ENCODE peak calls at places on chromosomes 5 and 9, in four cellular contexts. F is IMR-90, Q is nephron progenitor cell, X is A549. V is an unnamed sample.

GRCh38 chr5:36552626-36553393 is 53.6 kb upstream of the SLC1A3 start:
- DNase-seq in Q (no peak), F (no peak), X (peak), V (no peak)

GRCh38 chr9:21465138-21465537 is 17.0 kb downstream of the IFNE start:
- DNase-seq in Q (no peak), F (no peak), X (no peak), V (no peak)

GRCh38 chr5:54220230-54221040 is 89.9 kb downstream of the ARL15 start:
- DNase-seq in X (no peak), Q (no peak), F (no peak), V (no peak)

GRCh38 chr9:82247318-82247717 is 258.7 kb downstream of the SPATA31D1 start:
- DNase-seq in Q (no peak), F (no peak), X (no peak), V (no peak)

GRCh38 chr5:131998431-131999040 is 12.9 kb downstream of the ACSL6 start:
- DNase-seq in F (no peak), X (no peak), Q (no peak), V (no peak)

GRCh38 chr9:77597057-77597456 is 51.1 kb downstream of the GNA14 start:
- DNase-seq in Q (no peak), X (no peak), F (no peak), V (no peak)

GRCh38 chr5:138890686-138891085 is 15.6 kb upstream of the LRRTM2 start:
- DNase-seq in X (no peak), Q (no peak), F (peak), V (no peak)

GRCh38 chr5:83095973-83096539 is 18.7 kb downstream of the XRCC4 start:
- DNase-seq in Q (no peak), F (peak), X (peak), V (no peak)

GRCh38 chr5:62633243-62633642 is 54.6 kb downstream of the LRRC70 start:
- DNase-seq in X (no peak), F (no peak), Q (no peak), V (no peak)

GRCh38 chr9:38422555-38423245 is 1.6 kb downstream of the IGFBPL1 start:
- DNase-seq in Q (no peak), F (no peak), X (no peak), V (no peak)

GRCh38 chr9:111762546-111762945 is 32.2 kb downstream of the SHOC1 start:
- DNase-seq in X (no peak), F (peak), Q (no peak), V (no peak)

GRCh38 chr5:151589878-151590570 is 1.1 kb downstream of the FAT2 start:
- DNase-seq in X (no peak), F (no peak), Q (no peak), V (no peak)

GRCh38 chr5:103464801-103465484 is 97.6 kb downstream of the NUDT12 start:
- DNase-seq in X (no peak), Q (no peak), F (no peak), V (no peak)
- TF ChIP-seq CTCF in X (no peak), Q (no peak), F (peak), V (no peak)

DNA sequence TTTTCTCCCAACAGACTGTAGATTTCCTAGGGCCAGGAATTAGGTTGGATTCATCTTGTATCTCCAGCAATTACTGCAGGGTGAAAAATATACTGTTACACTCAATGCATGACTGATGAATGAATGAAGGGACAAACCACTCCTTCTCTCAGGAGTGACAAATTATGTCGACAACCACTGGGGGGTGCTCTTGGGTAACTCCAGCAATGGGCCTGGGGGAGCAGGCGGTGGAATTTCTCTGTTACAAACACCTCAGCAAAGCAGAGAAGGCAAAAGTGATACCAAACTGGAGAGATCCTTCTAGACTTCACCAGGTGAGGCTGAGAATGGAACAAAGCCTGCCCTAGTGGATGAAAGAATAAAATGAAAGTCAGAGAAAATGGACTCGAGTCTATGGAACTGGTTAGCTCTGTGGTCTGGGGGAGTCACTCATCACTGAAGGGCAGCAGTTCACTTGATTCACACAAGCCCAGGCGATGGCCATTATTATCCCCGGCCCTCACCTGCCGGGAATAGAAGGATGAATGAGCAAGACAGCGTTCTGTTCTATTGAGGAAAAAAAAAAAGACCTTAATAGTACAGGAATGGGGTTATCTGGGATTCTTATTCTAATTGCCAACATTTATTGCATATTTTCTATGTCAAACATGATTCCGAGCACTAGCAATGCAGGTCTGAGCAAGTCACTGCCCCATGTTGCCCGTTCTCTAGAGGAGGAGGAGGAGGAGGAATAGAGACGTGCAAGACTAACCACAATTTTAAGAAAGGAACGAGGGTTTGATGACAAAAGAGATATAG is 341.1 kb downstream of the ASTN2 start:
- DNase-seq in Q (peak), X (peak), F (no peak), V (peak)
- TF ChIP-seq CTCF in Q (peak), X (peak), F (peak), V (peak)

DNA sequence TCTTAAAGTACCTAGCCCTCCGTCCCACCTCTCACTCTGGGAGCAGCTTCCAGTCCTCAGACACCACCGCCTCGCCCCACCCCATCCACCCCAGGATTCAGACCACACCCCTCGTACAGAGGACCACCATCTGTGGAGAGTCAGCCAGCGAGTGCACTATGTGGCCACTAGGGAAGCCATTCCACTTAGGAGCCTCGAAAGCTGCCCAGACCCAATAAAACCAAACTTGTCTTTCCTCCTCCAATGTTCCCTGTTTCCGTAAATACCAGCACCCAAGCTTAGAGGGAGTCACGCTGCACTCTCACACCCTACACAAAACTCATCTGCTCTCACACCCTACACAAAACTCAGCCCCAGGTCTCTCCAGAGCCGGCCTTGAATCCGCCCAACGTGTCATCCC is 1.9 kb downstream of the GCNT4 start:
- DNase-seq in X (peak), F (no peak), Q (peak), V (peak)
- TF ChIP-seq CTCF in X (no peak), F (peak), Q (no peak), V (no peak)

GRCh38 chr9:137582286-137582860 is 3.6 kb upstream of the DPH7 start:
- DNase-seq in F (no peak), Q (peak), X (peak), V (no peak)
- TF ChIP-seq CTCF in F (peak), Q (peak), X (peak), V (no peak)

GRCh38 chr9:34651876-34652602 is at the start of gene IL11RA:
- DNase-seq in Q (peak), X (peak), F (peak), V (peak)
- TF ChIP-seq CTCF in Q (no peak), X (no peak), F (no peak), V (no peak)

DNA sequence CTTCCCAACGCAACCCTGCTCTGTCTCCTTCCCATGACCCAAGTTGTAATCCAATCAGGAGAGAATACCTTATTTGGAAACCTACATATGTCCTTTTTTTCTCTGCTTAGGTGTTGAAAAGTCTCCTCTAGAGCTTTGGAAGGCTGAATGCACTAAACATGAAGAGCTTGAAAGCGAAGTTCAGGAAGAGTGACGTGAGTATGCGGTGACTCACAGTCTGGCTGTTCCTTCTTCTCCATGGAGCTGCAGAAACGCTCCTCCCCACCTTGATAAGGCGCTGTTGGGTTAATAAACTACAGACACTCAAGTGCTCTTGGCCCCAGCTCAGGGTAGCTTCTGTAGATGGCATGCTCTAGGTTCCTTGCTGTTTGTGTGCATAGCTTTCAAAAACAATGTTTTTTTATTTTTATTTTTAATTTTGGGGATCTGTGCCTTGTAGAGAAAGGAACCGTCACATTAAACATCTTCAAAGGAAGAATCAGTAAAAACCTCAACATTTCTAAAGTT is 30.7 kb downstream of the RAI14 start:
- DNase-seq in Q (no peak), F (peak), X (peak), V (no peak)
- TF ChIP-seq CTCF in Q (no peak), F (peak), X (no peak), V (no peak)

GRCh38 chr9:100324594-100325200 is 28.0 kb downstream of the TEX10 start:
- DNase-seq in F (peak), Q (no peak), X (peak), V (no peak)
- TF ChIP-seq CTCF in F (peak), Q (peak), X (peak), V (peak)